ENCODE peak calls at places on chromosome 21, in four cellular contexts. Z, R, Q and E are unnamed samples.

GRCh38 chr21:33871171-33871570 is 44.4 kb downstream of the ATP5PO start:
- DNase-seq in Z (peak; percentile 51), Q (no peak), R (peak; percentile 33), E (no peak)

GRCh38 chr21:26388731-26389231 is 184.3 kb downstream of the CYYR1 start:
- DNase-seq in R (peak; percentile 85), Q (peak; percentile 42), Z (peak; percentile 38), E (no peak)

GRCh38 chr21:30194701-30195299 is 21.1 kb downstream of the CLDN8 start:
- DNase-seq in Z (no peak), R (peak; percentile 75), Q (peak; percentile 59), E (no peak)

GRCh38 chr21:34200288-34200905 is 127.0 kb downstream of the MRPS6 start:
- DNase-seq in Q (no peak), R (peak; percentile 36), Z (no peak), E (no peak)

GRCh38 chr21:26115346-26115745 is 55.2 kb downstream of the APP start:
- DNase-seq in R (peak; percentile 27), Z (no peak), Q (no peak), E (no peak)

GRCh38 chr21:28378026-28378425 is 614.7 kb downstream of the LTN1 start:
- DNase-seq in R (no peak), Z (no peak), Q (no peak), E (no peak)

GRCh38 chr21:46368533-46369285 is 44.8 kb downstream of the PCNT start:
- DNase-seq in Z (no peak), R (no peak), Q (no peak), E (no peak)

GRCh38 chr21:25330266-25330665 is 277.0 kb downstream of the MRPL39 start:
- DNase-seq in R (no peak), Q (no peak), Z (peak; percentile 61), E (no peak)

GRCh38 chr21:35394634-35395369 is 345.7 kb upstream of the RUNX1 start:
- DNase-seq in R (no peak), Q (no peak), Z (no peak), E (no peak)

GRCh38 chr21:38323721-38324591 is 67.2 kb downstream of the KCNJ15 start:
- DNase-seq in Z (peak; percentile 94), Q (peak; percentile 87), R (no peak), E (peak; percentile 43)

GRCh38 chr21:29053011-29053553 is 20.4 kb downstream of the CCT8 start:
- DNase-seq in R (no peak), Q (no peak), Z (no peak), E (no peak)

GRCh38 chr21:29721242-29721641 is 218.6 kb downstream of the GRIK1 start:
- DNase-seq in Q (no peak), R (no peak), Z (no peak), E (no peak)

GRCh38 chr21:25420831-25421230 is 186.4 kb downstream of the MRPL39 start:
- DNase-seq in R (no peak), Q (no peak), Z (no peak), E (no peak)

GRCh38 chr21:31098576-31099005 is 60.3 kb upstream of the KRTAP19-8 start:
- DNase-seq in R (peak; percentile 88), Z (peak; percentile 48), Q (peak; percentile 71), E (peak; percentile 82)

GRCh38 chr21:35024475-35024874 is 24.6 kb downstream of the RUNX1 start:
- DNase-seq in Q (no peak), Z (no peak), R (no peak), E (no peak)

GRCh38 chr21:33875026-33875695 is 40.4 kb downstream of the ATP5PO start:
- DNase-seq in Z (no peak), R (no peak), Q (no peak), E (no peak)

GRCh38 chr21:46454634-46455390 is 3.9 kb upstream of the DIP2A start:
- DNase-seq in R (no peak), Z (no peak), Q (no peak), E (no peak)

GRCh38 chr21:26832513-26832912 is 12.7 kb downstream of the ADAMTS1 start:
- DNase-seq in Z (no peak), R (peak; percentile 34), Q (no peak), E (no peak)

GRCh38 chr21:38761531-38761930 is 44.2 kb upstream of the ETS2 start:
- DNase-seq in R (no peak), Z (no peak), Q (no peak), E (no peak)

GRCh38 chr21:34367320-34367935 is 3.6 kb downstream of the KCNE2 start:
- DNase-seq in Z (peak; percentile 82), R (peak; percentile 97), Q (peak; percentile 91), E (peak; percentile 50)

GRCh38 chr21:27261676-27262075 is 294.8 kb upstream of the ADAMTS5 start:
- DNase-seq in Z (no peak), R (no peak), Q (no peak), E (no peak)

GRCh38 chr21:35239811-35240219 is 190.7 kb upstream of the RUNX1 start:
- DNase-seq in Z (no peak), R (no peak), Q (no peak), E (no peak)

GRCh38 chr21:33856893-33857527 is 58.6 kb downstream of the ATP5PO start:
- DNase-seq in Q (no peak), Z (no peak), R (no peak), E (no peak)

GRCh38 chr21:14243461-14243860 is 27.5 kb downstream of the RBM11 start:
- DNase-seq in Q (no peak), Z (no peak), R (no peak), E (no peak)

DNA sequence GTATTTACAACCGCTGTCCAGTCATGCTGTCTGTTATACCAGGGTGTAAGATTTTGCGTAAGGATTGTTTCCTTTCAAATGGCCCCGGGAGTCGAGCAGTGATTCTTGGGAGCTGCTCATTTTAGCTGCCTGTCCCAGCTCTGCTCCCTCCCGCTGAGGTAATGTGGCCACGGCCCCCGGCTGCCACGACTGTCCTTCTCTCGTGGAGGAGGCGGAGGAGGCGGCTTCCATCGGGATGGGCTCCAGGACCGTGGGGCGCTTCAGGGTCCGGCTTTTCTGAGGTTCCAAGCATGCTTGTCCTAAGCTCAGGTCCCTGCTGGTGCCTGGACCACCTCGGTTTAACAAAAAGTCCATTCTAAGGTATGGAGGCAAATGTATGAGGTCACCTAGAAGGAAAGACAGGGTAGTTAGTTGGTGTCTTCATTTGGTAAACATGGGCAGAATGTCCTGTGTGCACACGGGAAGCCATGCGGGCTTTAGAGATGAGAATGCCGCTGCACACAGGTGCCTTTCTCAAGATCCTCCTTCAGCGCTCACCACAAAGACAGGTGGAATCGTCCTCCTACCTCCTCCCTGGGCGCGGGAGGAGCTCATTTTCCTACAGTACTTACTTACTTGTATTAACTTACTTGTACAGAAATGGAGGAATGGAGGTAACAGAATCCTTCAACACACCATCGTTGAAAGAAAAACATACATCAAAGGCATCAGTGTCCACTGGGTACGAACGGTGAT is 145.9 kb downstream of the PCP4 start:
- DNase-seq in R (no peak), Z (no peak), Q (no peak), E (no peak)
- H2AK5ac ChIP-seq in R (no peak overlapping the region), Z (no peak overlapping the region), Q (no peak overlapping the region), E (no peak overlapping the region)

GRCh38 chr21:42041711-42042110 is 29.4 kb upstream of the UMODL1 start:
- DNase-seq in Q (no peak), Z (no peak), R (no peak), E (no peak)

GRCh38 chr21:42039470-42039901 is 29.3 kb upstream of the ZBTB21 start:
- DNase-seq in Q (no peak), Z (peak; percentile 85), R (peak; percentile 24), E (no peak)

GRCh38 chr21:42039911-42040351 is 29.8 kb upstream of the ZBTB21 start:
- DNase-seq in Z (peak; percentile 96), Q (no peak), R (peak; percentile 62), E (no peak)

GRCh38 chr21:42041246-42041645 is 29.9 kb upstream of the UMODL1 start:
- DNase-seq in Z (no peak), R (no peak), Q (no peak), E (no peak)

DNA sequence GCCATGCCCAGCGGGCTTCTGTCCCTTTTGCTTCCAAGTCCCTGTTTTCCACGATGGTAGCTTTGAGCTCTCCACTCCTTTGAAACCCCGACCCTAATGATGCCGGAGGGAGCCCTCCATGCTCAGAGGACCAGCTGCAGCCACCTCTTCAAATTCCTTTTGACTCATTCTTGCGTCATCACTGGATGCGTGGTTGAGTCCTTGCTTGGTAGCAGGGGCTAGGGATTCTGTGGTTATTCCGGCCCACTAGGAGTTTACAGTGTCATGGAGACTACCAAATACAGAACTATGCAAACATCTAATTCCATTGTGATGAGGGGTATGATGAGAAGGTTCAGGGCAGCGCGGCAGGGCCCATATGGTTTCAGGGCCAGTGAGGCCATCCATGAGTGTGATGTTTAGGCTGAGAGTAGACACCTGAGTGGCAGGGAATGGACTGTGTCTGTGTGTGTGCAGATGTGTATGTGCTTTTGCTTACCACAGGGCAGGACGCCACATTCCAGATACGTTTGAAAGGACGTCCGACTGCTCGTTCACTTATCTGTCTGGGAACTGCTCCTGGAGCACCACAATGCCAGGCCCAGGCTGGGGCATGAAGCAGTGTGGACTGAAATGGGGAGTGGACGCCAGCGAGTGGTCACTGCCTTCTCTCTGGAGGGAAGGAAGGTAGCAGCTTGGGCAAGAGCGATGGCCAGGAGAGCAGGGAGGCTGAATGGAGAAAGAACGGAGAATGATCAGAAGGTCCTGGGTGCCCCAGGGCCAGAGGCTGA is 30.4 kb upstream of the ZBTB21 start:
- DNase-seq in R (peak; percentile 99), Q (peak; percentile 36), Z (peak; percentile 100), E (no peak)
- H3K9ac ChIP-seq in R (no peak overlapping the region), Q (no peak overlapping the region), Z (peak overlapping the region; percentile 80), E (no peak overlapping the region)

GRCh38 chr21:41138711-41139110 is 29.2 kb upstream of the BACE2 start:
- DNase-seq in R (no peak), Z (no peak), Q (no peak), E (no peak)

GRCh38 chr21:41139275-41139674 is 28.7 kb upstream of the BACE2 start:
- DNase-seq in Z (no peak), Q (no peak), R (no peak), E (no peak)

GRCh38 chr21:41139951-41140350 is 28.0 kb upstream of the BACE2 start:
- DNase-seq in Q (no peak), Z (no peak), R (no peak), E (no peak)

GRCh38 chr21:41142051-41142795 is 25.7 kb upstream of the BACE2 start:
- DNase-seq in R (peak; percentile 93), Z (peak; percentile 47), Q (peak; percentile 73), E (peak; percentile 47)

DNA sequence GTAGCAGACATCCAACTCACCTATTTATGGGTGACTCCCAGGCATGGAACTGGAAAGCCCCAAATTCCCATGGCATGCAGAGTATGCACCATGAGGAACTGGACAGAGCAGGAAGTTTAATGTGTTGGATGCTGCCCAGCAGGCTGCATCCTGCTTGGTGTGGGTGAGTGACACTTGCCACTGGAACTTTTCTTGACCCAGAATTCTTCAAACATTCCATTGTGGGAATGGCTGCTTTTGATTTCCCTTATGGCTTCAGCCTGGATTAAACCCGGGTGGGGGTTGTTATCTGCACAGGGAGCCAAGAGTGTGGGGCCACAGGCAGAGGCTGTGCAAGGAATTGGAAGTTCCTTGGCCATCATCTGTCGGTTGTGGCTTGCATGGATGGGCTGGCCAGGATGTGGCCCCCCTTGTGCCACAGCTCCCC is 26.9 kb upstream of the BACE2 start:
- DNase-seq in R (no peak), Q (no peak), Z (peak; percentile 20), E (no peak)
- H2AK5ac ChIP-seq in R (no peak overlapping the region), Q (no peak overlapping the region), Z (no peak overlapping the region), E (no peak overlapping the region)

DNA sequence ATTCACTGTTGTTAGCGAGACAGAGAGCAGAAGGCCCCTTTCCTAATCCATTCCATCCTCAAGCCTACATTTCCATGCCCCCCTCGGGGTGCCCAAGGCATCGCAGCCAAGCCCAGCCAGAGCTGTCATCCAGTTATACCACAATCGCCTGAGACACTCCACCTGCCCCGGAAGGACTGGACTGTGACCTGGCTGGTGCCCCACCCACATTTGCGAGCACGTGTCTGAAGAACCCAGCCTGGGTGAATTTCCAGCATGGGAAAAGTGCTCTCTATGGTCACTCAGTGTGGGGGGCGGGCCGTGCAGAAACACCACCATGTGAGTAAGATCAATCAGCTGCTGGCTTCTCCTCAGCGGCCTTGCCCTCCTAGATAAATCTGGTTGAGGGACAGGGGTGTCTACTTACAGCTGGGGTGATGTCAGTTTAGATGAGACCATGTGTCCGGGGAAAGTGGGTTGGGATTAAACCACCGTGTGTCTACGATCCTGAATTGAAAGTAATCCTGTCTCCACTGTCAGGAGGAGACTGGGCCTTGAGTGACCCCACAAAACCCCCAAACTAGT is 44.8 kb downstream of the URB1 start:
- DNase-seq in Q (no peak), Z (no peak), R (no peak), E (no peak)
- H3K9ac ChIP-seq in Q (no peak overlapping the region), Z (no peak overlapping the region), R (no peak overlapping the region), E (no peak overlapping the region)